ENCODE peak calls at places on chromosome 9, in four cellular contexts. One of them, this sample, is unnamed.

GRCh38 chr9:22452415-22453010 is 5.9 kb downstream of the DMRTA1 start:
- DNase-seq in upper lobe of right lung: peak
- DNase-seq in spleen: peak
- DNase-seq in cardiac muscle cell: peak
- DNase-seq in this sample: no peak

GRCh38 chr9:21764736-21765245 is 37.6 kb upstream of the MTAP start:
- DNase-seq in spleen: no peak
- DNase-seq in upper lobe of right lung: no peak
- DNase-seq in cardiac muscle cell: peak
- DNase-seq in this sample: no peak

GRCh38 chr9:132288371-132288770 is 66.4 kb downstream of the SETX start:
- DNase-seq in cardiac muscle cell: peak
- DNase-seq in upper lobe of right lung: no peak
- DNase-seq in spleen: no peak
- DNase-seq in this sample: no peak

GRCh38 chr9:125293134-125293533 is 31.5 kb downstream of the GAPVD1 start:
- DNase-seq in upper lobe of right lung: no peak
- DNase-seq in spleen: no peak
- DNase-seq in cardiac muscle cell: no peak
- DNase-seq in this sample: no peak

GRCh38 chr9:129036241-129036922 is at the start of gene MIGA2:
- DNase-seq in spleen: peak
- DNase-seq in upper lobe of right lung: peak
- DNase-seq in cardiac muscle cell: peak
- DNase-seq in this sample: peak

GRCh38 chr9:72228282-72228681 is 79.0 kb downstream of the GDA start:
- DNase-seq in cardiac muscle cell: no peak
- DNase-seq in upper lobe of right lung: no peak
- DNase-seq in spleen: no peak
- DNase-seq in this sample: no peak

GRCh38 chr9:5939530-5939929 is 48.8 kb downstream of the MLANA start:
- DNase-seq in cardiac muscle cell: no peak
- DNase-seq in upper lobe of right lung: no peak
- DNase-seq in spleen: no peak
- DNase-seq in this sample: no peak

GRCh38 chr9:133726401-133727276 is 11.5 kb downstream of the SARDH start:
- DNase-seq in upper lobe of right lung: peak
- DNase-seq in cardiac muscle cell: peak
- DNase-seq in spleen: peak
- DNase-seq in this sample: no peak

GRCh38 chr9:6793203-6793602 is 35.4 kb downstream of the KDM4C start:
- DNase-seq in upper lobe of right lung: no peak
- DNase-seq in spleen: no peak
- DNase-seq in cardiac muscle cell: no peak
- DNase-seq in this sample: no peak

GRCh38 chr9:94638335-94639044 is 828 bp downstream of the FBP1 start:
- DNase-seq in upper lobe of right lung: peak
- DNase-seq in spleen: no peak
- DNase-seq in cardiac muscle cell: no peak
- DNase-seq in this sample: no peak

GRCh38 chr9:128114326-128115186 is 13.0 kb downstream of the PTGES2 start:
- DNase-seq in spleen: peak
- DNase-seq in upper lobe of right lung: peak
- DNase-seq in cardiac muscle cell: no peak
- DNase-seq in this sample: peak

GRCh38 chr9:37364751-37365360 is 57.6 kb upstream of the GRHPR start:
- DNase-seq in upper lobe of right lung: no peak
- DNase-seq in spleen: no peak
- DNase-seq in cardiac muscle cell: no peak
- DNase-seq in this sample: no peak

GRCh38 chr9:71762900-71763653 is 5.2 kb downstream of the CEMIP2 start:
- DNase-seq in upper lobe of right lung: no peak
- DNase-seq in cardiac muscle cell: peak
- DNase-seq in spleen: no peak
- DNase-seq in this sample: no peak

GRCh38 chr9:116042321-116042720 is 111.3 kb upstream of the PAPPA start:
- DNase-seq in cardiac muscle cell: peak
- DNase-seq in upper lobe of right lung: no peak
- DNase-seq in spleen: no peak
- DNase-seq in this sample: no peak

GRCh38 chr9:130680836-130681768 is 12.5 kb upstream of the EXOSC2 start:
- DNase-seq in cardiac muscle cell: peak
- DNase-seq in spleen: peak
- DNase-seq in upper lobe of right lung: peak
- DNase-seq in this sample: peak

GRCh38 chr9:120536094-120536493 is 43.9 kb downstream of the CDK5RAP2 start:
- DNase-seq in upper lobe of right lung: no peak
- DNase-seq in cardiac muscle cell: no peak
- DNase-seq in spleen: no peak
- DNase-seq in this sample: no peak

GRCh38 chr9:114911167-114911821 is 19.1 kb downstream of the TNFSF8 start:
- DNase-seq in spleen: no peak
- DNase-seq in cardiac muscle cell: peak
- DNase-seq in upper lobe of right lung: no peak
- DNase-seq in this sample: no peak

GRCh38 chr9:21455320-21455719 is 15.1 kb downstream of the IFNA1 start:
- DNase-seq in cardiac muscle cell: peak
- DNase-seq in upper lobe of right lung: no peak
- DNase-seq in spleen: no peak
- DNase-seq in this sample: peak

GRCh38 chr9:117156771-117157535 is 257.9 kb downstream of the ASTN2 start:
- DNase-seq in cardiac muscle cell: no peak
- DNase-seq in spleen: no peak
- DNase-seq in upper lobe of right lung: no peak
- DNase-seq in this sample: no peak

GRCh38 chr9:74147906-74148305 is 349.2 kb upstream of the RORB start:
- DNase-seq in cardiac muscle cell: no peak
- DNase-seq in spleen: no peak
- DNase-seq in upper lobe of right lung: no peak
- DNase-seq in this sample: no peak

GRCh38 chr9:133979921-133980863 is 11.9 kb downstream of the VAV2 start:
- DNase-seq in spleen: peak
- DNase-seq in cardiac muscle cell: no peak
- DNase-seq in upper lobe of right lung: peak
- DNase-seq in this sample: no peak

GRCh38 chr9:78213696-78214095 is 22.2 kb upstream of the CEP78 start:
- DNase-seq in spleen: no peak
- DNase-seq in upper lobe of right lung: no peak
- DNase-seq in cardiac muscle cell: peak
- DNase-seq in this sample: no peak
- TF ChIP-seq CTCF in spleen: peak
- TF ChIP-seq CTCF in upper lobe of right lung: peak
- TF ChIP-seq CTCF in cardiac muscle cell: peak
- TF ChIP-seq CTCF in this sample: peak

GRCh38 chr9:123099042-123099441 is 65.6 kb downstream of the GPR21 start:
- DNase-seq in upper lobe of right lung: no peak
- DNase-seq in spleen: no peak
- DNase-seq in cardiac muscle cell: no peak
- DNase-seq in this sample: no peak

GRCh38 chr9:123099548-123099947 is 66.1 kb downstream of the GPR21 start:
- DNase-seq in cardiac muscle cell: no peak
- DNase-seq in upper lobe of right lung: no peak
- DNase-seq in spleen: no peak
- DNase-seq in this sample: no peak

GRCh38 chr9:123105490-123105889 is 72.0 kb downstream of the GPR21 start:
- DNase-seq in upper lobe of right lung: no peak
- DNase-seq in cardiac muscle cell: no peak
- DNase-seq in spleen: no peak
- DNase-seq in this sample: no peak

GRCh38 chr9:123104807-123105206 is 71.3 kb downstream of the GPR21 start:
- DNase-seq in cardiac muscle cell: no peak
- DNase-seq in spleen: no peak
- DNase-seq in upper lobe of right lung: no peak
- DNase-seq in this sample: no peak

GRCh38 chr9:123102380-123103113 is 69.1 kb downstream of the GPR21 start:
- DNase-seq in spleen: no peak
- DNase-seq in upper lobe of right lung: no peak
- DNase-seq in cardiac muscle cell: no peak
- DNase-seq in this sample: no peak
- TF ChIP-seq CTCF in spleen: no peak
- TF ChIP-seq CTCF in upper lobe of right lung: peak
- TF ChIP-seq CTCF in cardiac muscle cell: peak
- TF ChIP-seq CTCF in this sample: no peak

GRCh38 chr9:136429683-136430590 is 9.7 kb downstream of the INPP5E start:
- DNase-seq in upper lobe of right lung: no peak
- DNase-seq in spleen: peak
- DNase-seq in cardiac muscle cell: no peak
- DNase-seq in this sample: no peak
- TF ChIP-seq CTCF in upper lobe of right lung: no peak
- TF ChIP-seq CTCF in spleen: no peak
- TF ChIP-seq CTCF in cardiac muscle cell: no peak
- TF ChIP-seq CTCF in this sample: no peak

GRCh38 chr9:34337404-34337803 is 8.0 kb downstream of the NUDT2 start:
- DNase-seq in spleen: no peak
- DNase-seq in cardiac muscle cell: peak
- DNase-seq in upper lobe of right lung: no peak
- DNase-seq in this sample: no peak
- TF ChIP-seq CTCF in spleen: no peak
- TF ChIP-seq CTCF in cardiac muscle cell: peak
- TF ChIP-seq CTCF in upper lobe of right lung: no peak
- TF ChIP-seq CTCF in this sample: peak

GRCh38 chr9:112174965-112175795 is at the start of gene SUSD1:
- DNase-seq in cardiac muscle cell: peak
- DNase-seq in upper lobe of right lung: peak
- DNase-seq in spleen: peak
- DNase-seq in this sample: peak
- TF ChIP-seq CTCF in cardiac muscle cell: no peak
- TF ChIP-seq CTCF in upper lobe of right lung: no peak
- TF ChIP-seq CTCF in spleen: no peak
- TF ChIP-seq CTCF in this sample: no peak

GRCh38 chr9:4506490-4506889 is 16.2 kb downstream of the SLC1A1 start:
- DNase-seq in upper lobe of right lung: no peak
- DNase-seq in spleen: no peak
- DNase-seq in cardiac muscle cell: no peak
- DNase-seq in this sample: no peak

GRCh38 chr9:4508246-4508906 is 18.1 kb downstream of the SLC1A1 start:
- DNase-seq in cardiac muscle cell: peak
- DNase-seq in spleen: no peak
- DNase-seq in upper lobe of right lung: no peak
- DNase-seq in this sample: no peak

GRCh38 chr9:4508907-4509589 is 18.8 kb downstream of the SLC1A1 start:
- DNase-seq in cardiac muscle cell: peak
- DNase-seq in upper lobe of right lung: no peak
- DNase-seq in spleen: no peak
- DNase-seq in this sample: no peak

GRCh38 chr9:4507306-4507705 is 17.0 kb downstream of the SLC1A1 start:
- DNase-seq in upper lobe of right lung: no peak
- DNase-seq in cardiac muscle cell: peak
- DNase-seq in spleen: no peak
- DNase-seq in this sample: no peak

GRCh38 chr9:4507731-4508130 is 17.5 kb downstream of the SLC1A1 start:
- DNase-seq in cardiac muscle cell: no peak
- DNase-seq in spleen: no peak
- DNase-seq in upper lobe of right lung: no peak
- DNase-seq in this sample: no peak
- TF ChIP-seq CTCF in cardiac muscle cell: no peak
- TF ChIP-seq CTCF in spleen: no peak
- TF ChIP-seq CTCF in upper lobe of right lung: no peak
- TF ChIP-seq CTCF in this sample: no peak

This sample was measured in CD14-positive monocyte.